ENCODE peak calls at places on chromosomes 16 and 17, in six cellular contexts. C, S, M, H, F and T are unnamed samples.

GRCh38 chr16:2295056-2295798 is 27.3 kb upstream of the RNPS1 start:
- DNase-seq in C (no peak), S (no peak), M (no peak), H (no peak), F (no peak), T (no peak)

GRCh38 chr16:81500833-81501521 is 56.4 kb downstream of the CMIP start:
- DNase-seq in C (no peak), S (no peak), M (no peak), H (peak; percentile 95), F (peak; percentile 69), T (peak; percentile 81)

GRCh38 chr17:81080056-81080455 is 45.1 kb downstream of the BAIAP2 start:
- DNase-seq in C (no peak), S (no peak), M (no peak), H (no peak), F (peak; percentile 40), T (no peak)

GRCh38 chr16:9594047-9594446 is 502.6 kb downstream of the HAPSTR1 start:
- DNase-seq in C (no peak), S (no peak), M (no peak), H (no peak), F (no peak), T (no peak)

GRCh38 chr17:56979091-56979480 is 1.2 kb downstream of the SCPEP1 start:
- DNase-seq in C (no peak), S (no peak), M (peak; percentile 12), H (peak; percentile 3), F (no peak), T (no peak)

GRCh38 chr17:78438694-78439325 is 60.4 kb downstream of the PGS1 start:
- DNase-seq in C (no peak), S (no peak), M (no peak), H (no peak), F (no peak), T (no peak)

GRCh38 chr16:84404936-84405640 is 36.8 kb downstream of the ATP2C2 start:
- DNase-seq in C (no peak), S (no peak), M (no peak), H (no peak), F (no peak), T (no peak)

GRCh38 chr17:49861150-49861884 is 13.4 kb upstream of the TAC4 start:
- DNase-seq in C (peak; percentile 64), S (peak; percentile 68), M (peak; percentile 72), H (peak; percentile 31), F (peak; percentile 90), T (peak; percentile 27)

GRCh38 chr16:52141871-52142270 is 405.1 kb downstream of the TOX3 start:
- DNase-seq in C (no peak), S (no peak), M (peak; percentile 58), H (no peak), F (no peak), T (no peak)

GRCh38 chr17:79232957-79233356 is 158.3 kb downstream of the ENGASE start:
- DNase-seq in C (no peak), S (no peak), M (no peak), H (no peak), F (no peak), T (no peak)

GRCh38 chr16:15739940-15740339 is 89.9 kb downstream of the NDE1 start:
- DNase-seq in C (no peak), S (no peak), M (no peak), H (no peak), F (no peak), T (no peak)

GRCh38 chr17:27554152-27554551 is 76.8 kb upstream of the LGALS9 start:
- DNase-seq in C (no peak), S (no peak), M (no peak), H (no peak), F (no peak), T (peak; percentile 40)

GRCh38 chr16:88023786-88024185 is 72.6 kb downstream of the BANP start:
- DNase-seq in C (no peak), S (no peak), M (no peak), H (no peak), F (no peak), T (no peak)

GRCh38 chr17:77437017-77437416 is 296.2 kb downstream of the SEC14L1 start:
- DNase-seq in C (no peak), S (no peak), M (no peak), H (peak; percentile 78), F (no peak), T (peak; percentile 80)
- H3K18ac ChIP-seq in C (peak overlapping the region; percentile 78), S (no peak overlapping the region), M (no peak overlapping the region), H (peak overlapping the region; percentile 25), F (peak overlapping the region; percentile 4), T (no peak overlapping the region)

DNA sequence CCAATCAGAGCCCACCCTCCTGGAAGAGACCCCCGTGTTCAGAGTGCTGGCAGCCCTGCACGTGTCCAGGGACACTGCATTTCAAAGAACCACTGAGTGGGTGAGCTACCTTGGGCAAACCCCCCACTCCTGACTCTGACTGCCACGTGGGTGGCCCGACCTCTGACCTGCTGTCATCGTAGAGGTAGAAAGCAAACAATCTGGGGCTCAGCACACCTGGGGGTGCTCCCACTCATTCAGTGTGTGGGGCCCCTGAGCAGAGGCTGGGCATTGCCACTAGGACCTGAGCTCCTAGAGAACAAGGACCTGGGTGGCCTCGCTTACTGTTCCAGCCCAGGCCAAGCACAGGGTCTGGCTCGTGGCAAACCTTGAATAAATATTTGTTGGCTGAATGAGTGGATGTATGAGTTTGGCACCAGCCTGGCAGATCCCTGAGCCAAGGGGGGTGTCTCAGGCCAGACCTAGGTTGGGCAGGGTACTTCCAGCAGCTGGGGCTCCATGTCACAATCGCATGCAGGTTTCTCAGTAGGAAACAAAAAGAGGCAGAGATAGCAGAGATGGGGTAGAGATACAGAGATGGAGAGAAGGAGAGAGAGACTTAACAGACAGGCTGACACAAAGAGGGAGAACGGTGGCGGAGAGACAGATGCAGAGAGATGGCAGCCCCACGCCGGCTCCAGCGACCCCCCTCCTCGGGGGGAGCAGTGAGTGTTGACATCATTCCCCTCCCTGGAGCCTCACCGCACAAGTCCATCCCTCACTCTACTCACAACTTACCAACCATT is 5.4 kb upstream of the DRC7 start:
- DNase-seq in C (no peak), S (no peak), M (no peak), H (no peak), F (no peak), T (no peak)
- H3K18ac ChIP-seq in C (peak overlapping the region; percentile 22), S (no peak overlapping the region), M (no peak overlapping the region), H (no peak overlapping the region), F (no peak overlapping the region), T (no peak overlapping the region)

DNA sequence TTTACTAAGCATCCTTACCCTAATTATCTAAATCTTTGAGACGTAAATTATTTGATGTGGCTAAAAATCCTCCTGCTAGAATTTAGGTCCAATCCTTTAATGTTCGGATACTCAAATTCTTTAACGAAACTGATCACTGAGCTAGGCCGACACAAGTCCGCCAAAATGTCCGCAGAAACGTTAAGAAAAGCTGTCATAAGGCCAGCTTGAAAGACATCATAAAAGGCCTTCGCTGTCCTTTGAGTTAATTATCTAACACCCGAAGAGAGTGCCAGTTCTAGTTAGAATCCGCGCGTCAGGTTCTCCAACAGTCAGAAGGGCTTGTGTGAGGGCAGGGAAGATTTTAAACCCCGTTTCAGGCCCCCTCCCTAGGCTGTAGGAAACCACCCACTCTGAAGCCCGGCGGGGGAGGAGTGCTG is 792 bp upstream of the CLTC start:
- DNase-seq in C (no peak), S (no peak), M (no peak), H (no peak), F (no peak), T (peak; percentile 94)
- H3K18ac ChIP-seq in C (peak overlapping the region; percentile 99), S (peak overlapping the region; percentile 94), M (peak overlapping the region; percentile 100), H (peak overlapping the region; percentile 46), F (peak overlapping the region; percentile 99), T (peak overlapping the region; percentile 93)

GRCh38 chr17:18038861-18039534 is at the start of the genes ATPAF2 and GID4:
- DNase-seq in C (peak; percentile 99), S (peak; percentile 100), M (peak; percentile 100), H (peak; percentile 99), F (peak; percentile 100), T (peak; percentile 98)
- H3K18ac ChIP-seq in C (peak within 1 kb of the TSS; percentile 98), S (peak within 1 kb of the TSS; percentile 59), M (peak within 1 kb of the TSS; percentile 39), H (peak within 1 kb of the TSS; percentile 56), F (peak within 1 kb of the TSS; percentile 37), T (peak within 1 kb of the TSS; percentile 33)